ENCODE peak calls at places on chromosome 3, in eight cellular contexts. G, X, L, I, F, Q, A and K are unnamed samples.
A peak's percentile ranks its signal among the peaks of the same experiment; 100 is the strongest.

GRCh38 chr3:42123012-42123581 is 31.9 kb downstream of the TRAK1 start:
- DNase-seq in I (peak; percentile 38), L (peak; percentile 56), X (no peak), A (no peak), Q (no peak), G (no peak), F (no peak), K (no peak)

GRCh38 chr3:30751610-30752299 is 142.7 kb downstream of the GADL1 start:
- DNase-seq in I (peak; percentile 11), L (peak; percentile 52), Q (no peak), F (peak; percentile 64), G (peak; percentile 54), A (no peak), X (peak; percentile 77), K (no peak)

GRCh38 chr3:77807312-77807711 is 767.4 kb downstream of the ROBO2 start:
- DNase-seq in A (no peak), G (no peak), L (no peak), X (no peak), I (no peak), F (no peak), Q (no peak), K (no peak)

GRCh38 chr3:77188210-77188609 is 148.3 kb downstream of the ROBO2 start:
- DNase-seq in G (no peak), F (no peak), Q (no peak), A (no peak), L (no peak), X (no peak), I (no peak), K (no peak)

GRCh38 chr3:128348805-128349531 is 117.7 kb downstream of the DNAJB8 start:
- DNase-seq in X (peak; percentile 49), A (no peak), I (no peak), F (no peak), G (no peak), Q (no peak), L (no peak), K (no peak)

GRCh38 chr3:170356596-170357175 is 829 bp upstream of the SKIL start:
- DNase-seq in L (peak; percentile 63), F (peak; percentile 85), G (peak; percentile 82), A (peak; percentile 43), I (peak; percentile 86), Q (peak; percentile 76), X (peak; percentile 90), K (peak; percentile 43)

GRCh38 chr3:33882296-33882695 is 83.9 kb downstream of the PDCD6IP start:
- DNase-seq in Q (no peak), L (no peak), X (no peak), I (no peak), G (no peak), A (no peak), F (no peak), K (no peak)

GRCh38 chr3:127212711-127213110 is 19.8 kb downstream of the PRR23E start:
- DNase-seq in A (no peak), I (no peak), X (no peak), F (no peak), Q (no peak), L (no peak), G (no peak), K (no peak)

GRCh38 chr3:143121240-143122088 is 1.9 kb downstream of the CHST2 start:
- DNase-seq in I (peak; percentile 74), L (peak; percentile 3), X (peak; percentile 81), G (peak; percentile 82), F (peak; percentile 85), Q (peak; percentile 58), A (peak; percentile 11), K (no peak)

GRCh38 chr3:4817128-4817527 is 162.1 kb upstream of the BHLHE40 start:
- DNase-seq in F (no peak), G (no peak), X (no peak), I (no peak), Q (no peak), A (no peak), L (no peak), K (no peak)

GRCh38 chr3:185959609-185960517 is 22.0 kb upstream of the TRA2B start:
- DNase-seq in G (no peak), Q (no peak), L (peak; percentile 88), X (no peak), A (peak; percentile 39), F (peak; percentile 92), I (no peak), K (peak; percentile 56)

GRCh38 chr3:87167634-87168456 is 59.3 kb upstream of the CHMP2B start:
- DNase-seq in X (peak; percentile 71), G (no peak), I (peak; percentile 4), L (peak; percentile 70), F (peak; percentile 76), A (peak; percentile 15), Q (no peak), K (peak; percentile 2)

GRCh38 chr3:119235151-119235550 is 5.5 kb downstream of the B4GALT4 start:
- DNase-seq in A (peak; percentile 49), F (no peak), Q (no peak), G (no peak), X (no peak), I (no peak), L (peak; percentile 11), K (peak; percentile 55)

GRCh38 chr3:135304378-135304777 is 509.3 kb downstream of the EPHB1 start:
- DNase-seq in L (no peak), F (no peak), G (no peak), Q (no peak), I (no peak), A (no peak), X (no peak), K (no peak)

GRCh38 chr3:70531063-70531657 is 218.7 kb upstream of the MDFIC2 start:
- DNase-seq in I (peak; percentile 4), Q (no peak), G (no peak), A (no peak), F (peak; percentile 67), X (peak; percentile 38), L (peak; percentile 38), K (peak; percentile 24)

GRCh38 chr3:123287962-123288302 is 86.2 kb downstream of the SEC22A start:
- DNase-seq in G (no peak), A (no peak), F (no peak), I (no peak), L (no peak), Q (no peak), X (no peak), K (no peak)

GRCh38 chr3:139718415-139718814 is 40.6 kb upstream of the NMNAT3 start:
- DNase-seq in X (peak; percentile 85), G (peak; percentile 60), L (peak; percentile 55), Q (no peak), A (no peak), I (no peak), F (peak; percentile 56), K (peak; percentile 19)

GRCh38 chr3:46849686-46850467 is 13.4 kb downstream of the MYL3 start:
- DNase-seq in L (no peak), I (no peak), X (no peak), Q (no peak), A (no peak), F (no peak), G (no peak), K (no peak)

GRCh38 chr3:46847744-46848143 is 15.5 kb downstream of the MYL3 start:
- DNase-seq in Q (no peak), X (no peak), L (no peak), G (no peak), I (no peak), F (no peak), A (no peak), K (no peak)

GRCh38 chr3:46849098-46849631 is 14.1 kb downstream of the MYL3 start:
- DNase-seq in L (no peak), I (no peak), A (no peak), X (no peak), Q (no peak), F (no peak), G (no peak), K (no peak)

GRCh38 chr3:46846624-46847542 is 16.4 kb downstream of the MYL3 start:
- DNase-seq in Q (no peak), A (no peak), X (no peak), G (no peak), I (no peak), L (no peak), F (no peak), K (no peak)

GRCh38 chr3:46848271-46849097 is 14.8 kb downstream of the MYL3 start:
- DNase-seq in A (peak; percentile 27), I (no peak), L (peak; percentile 16), Q (no peak), F (peak; percentile 48), G (peak; percentile 83), X (peak; percentile 87), K (no peak)
- TF ChIP-seq CTCF in A (peak; percentile 61), I (peak; percentile 62), L (peak; percentile 27), Q (peak; percentile 39), F (peak; percentile 48), G (peak; percentile 24), X (peak; percentile 78), K (no peak)

DNA sequence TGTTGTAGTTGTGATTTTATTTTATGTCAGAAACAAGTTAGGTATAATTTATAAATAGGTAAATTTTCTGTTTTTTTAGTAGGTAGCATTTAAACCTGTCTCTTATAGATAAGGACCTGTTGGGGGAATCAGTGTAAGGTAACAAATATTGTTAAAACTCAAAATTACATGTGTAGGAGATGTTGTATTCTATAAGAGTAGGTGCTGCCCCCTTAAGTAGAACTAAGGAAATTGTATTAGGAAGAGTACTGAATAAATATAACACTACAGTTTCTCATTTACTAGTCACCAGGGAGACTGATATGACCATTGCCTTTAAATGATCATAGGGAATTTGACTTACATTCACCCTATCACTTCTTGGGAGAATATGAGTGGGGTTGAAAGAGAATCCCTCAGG is 31.2 kb downstream of the SLC25A36 start:
- DNase-seq in G (no peak), L (peak; percentile 27), F (peak; percentile 48), X (peak; percentile 38), A (no peak), I (peak; percentile 6), Q (no peak), K (peak; percentile 4)
- TF ChIP-seq CTCF in G (no peak), L (peak; percentile 15), F (peak; percentile 46), X (peak; percentile 53), A (peak; percentile 33), I (peak; percentile 22), Q (peak; percentile 34), K (peak; percentile 38)

GRCh38 chr3:113310960-113311359 is 99.6 kb downstream of the BOC start:
- DNase-seq in I (no peak), Q (no peak), L (no peak), A (no peak), G (no peak), X (no peak), F (no peak), K (no peak)

GRCh38 chr3:113312416-113312815 is 101.1 kb downstream of the BOC start:
- DNase-seq in X (peak; percentile 65), F (no peak), A (no peak), G (peak; percentile 43), Q (no peak), L (no peak), I (no peak), K (no peak)

GRCh38 chr3:113314923-113315322 is 103.6 kb downstream of the BOC start:
- DNase-seq in L (no peak), A (no peak), F (no peak), Q (no peak), X (no peak), G (no peak), I (no peak), K (no peak)
- TF ChIP-seq CTCF in L (no peak), A (no peak), F (no peak), Q (no peak), X (no peak), G (no peak), I (no peak), K (no peak)

GRCh38 chr3:54374214-54374855 is 252.0 kb downstream of the CACNA2D3 start:
- DNase-seq in G (peak; percentile 62), L (peak; percentile 51), Q (no peak), X (peak; percentile 78), F (no peak), I (peak; percentile 30), A (no peak), K (peak; percentile 3)
- TF ChIP-seq CTCF in G (peak; percentile 60), L (peak; percentile 55), Q (no peak), X (peak; percentile 76), F (peak; percentile 6), I (peak; percentile 51), A (peak; percentile 7), K (no peak)